ENCODE peak calls at places on chromosomes 16 and 17, in seven cellular contexts. O is IMR-90, Q is H9, L is PC-9, S is K562, Z is MM.1S, X is neural progenitor cell. W is an unnamed sample.

GRCh38 chr17:50564916-50565315 is 4.4 kb downstream of the CACNA1G start:
- DNase-seq in O (peak), Q (no peak), L (no peak), S (no peak), Z (no peak), X (no peak), W (peak)

GRCh38 chr17:82737981-82738877 is 2.8 kb downstream of the FN3K start:
- DNase-seq in O (peak), Q (no peak), L (no peak), S (peak), Z (no peak), X (no peak), W (peak)

GRCh38 chr17:36085710-36086268 is 4.2 kb downstream of the CCL3 start:
- DNase-seq in O (no peak), Q (no peak), L (no peak), S (no peak), Z (no peak), X (no peak), W (no peak)

GRCh38 chr16:86953631-86954465 is 363.3 kb downstream of the C16orf95 start:
- DNase-seq in O (no peak), Q (peak), L (no peak), S (no peak), Z (no peak), X (peak), W (no peak)

GRCh38 chr17:74177018-74177450 is 26.4 kb upstream of the RPL38 start:
- DNase-seq in O (peak), Q (no peak), L (no peak), S (no peak), Z (no peak), X (no peak), W (no peak)

GRCh38 chr17:48037036-48037881 is at the start of gene COPZ2:
- DNase-seq in O (peak), Q (peak), L (no peak), S (no peak), Z (peak), X (peak), W (peak)

GRCh38 chr16:30357085-30357714 is 2.1 kb upstream of the CD2BP2 start:
- DNase-seq in O (peak), Q (no peak), L (no peak), S (no peak), Z (no peak), X (no peak), W (peak)

GRCh38 chr16:47904691-47905090 is 251.1 kb downstream of the ABCC12 start:
- DNase-seq in O (no peak), Q (no peak), L (no peak), S (no peak), Z (no peak), X (no peak), W (no peak)

GRCh38 chr16:1809281-1809801 is 15.8 kb upstream of the IGFALS start:
- DNase-seq in O (no peak), Q (peak), L (no peak), S (peak), Z (no peak), X (peak), W (peak)

GRCh38 chr16:1810106-1810505 is 16.5 kb downstream of the HAGH start:
- DNase-seq in O (no peak), Q (no peak), L (no peak), S (no peak), Z (no peak), X (no peak), W (no peak)

GRCh38 chr16:1810536-1810935 is 16.1 kb downstream of the HAGH start:
- DNase-seq in O (no peak), Q (no peak), L (no peak), S (no peak), Z (no peak), X (no peak), W (no peak)

GRCh38 chr16:1815461-1815860 is 11.2 kb downstream of the HAGH start:
- DNase-seq in O (no peak), Q (no peak), L (no peak), S (no peak), Z (no peak), X (no peak), W (no peak)

DNA sequence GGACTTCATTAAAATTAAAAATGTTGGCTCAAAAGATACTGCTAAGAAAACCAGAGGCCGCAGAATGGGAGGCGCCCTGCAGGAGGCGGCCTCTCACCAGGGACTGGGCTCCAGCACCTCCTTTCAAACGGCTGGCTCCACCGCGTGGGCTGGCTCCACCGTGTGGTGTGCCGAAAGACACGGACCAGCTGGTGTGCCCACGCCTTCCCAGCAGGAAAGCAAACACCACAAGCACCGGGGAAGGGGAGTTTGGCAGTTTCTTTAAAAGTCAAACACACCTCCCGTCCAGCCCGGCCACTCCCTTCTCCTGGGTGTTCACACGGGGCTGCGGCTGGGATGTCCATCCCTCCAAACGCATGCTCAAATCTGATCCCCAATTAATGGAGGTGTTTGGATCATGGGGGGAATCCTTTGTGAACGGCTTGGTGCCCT is 13.9 kb downstream of the HAGH start:
- DNase-seq in O (peak), Q (peak), L (no peak), S (peak), Z (no peak), X (peak), W (peak)
- H2AFZ ChIP-seq in O (peak), Q (no peak), L (no peak), S (peak), Z (no peak), X (no peak), W (no peak)

GRCh38 chr17:60443713-60444112 is 21.4 kb downstream of the CHCT1 start:
- DNase-seq in O (no peak), Q (no peak), L (no peak), S (no peak), Z (no peak), X (no peak), W (no peak)
- H3K27ac ChIP-seq in O (no peak), Q (no peak), L (no peak), S (no peak), Z (no peak), X (peak), W (no peak)

GRCh38 chr17:58365185-58365979 is 13.4 kb upstream of the SUPT4H1 start:
- DNase-seq in O (no peak), Q (no peak), L (no peak), S (no peak), Z (no peak), X (no peak), W (no peak)
- H2AFZ ChIP-seq in O (no peak), Q (no peak), L (no peak), S (peak), Z (no peak), X (peak), W (no peak)

GRCh38 chr16:4920826-4921225 is 16.1 kb downstream of the PPL start:
- DNase-seq in O (peak), Q (no peak), L (no peak), S (no peak), Z (no peak), X (no peak), W (no peak)

GRCh38 chr16:4925791-4926190 is 11.2 kb downstream of the PPL start:
- DNase-seq in O (no peak), Q (no peak), L (no peak), S (no peak), Z (no peak), X (no peak), W (no peak)

GRCh38 chr16:4923853-4924252 is 13.1 kb downstream of the PPL start:
- DNase-seq in O (no peak), Q (no peak), L (no peak), S (no peak), Z (no peak), X (no peak), W (no peak)

GRCh38 chr16:4924593-4925378 is 12.2 kb downstream of the PPL start:
- DNase-seq in O (no peak), Q (peak), L (peak), S (no peak), Z (no peak), X (peak), W (peak)

GRCh38 chr16:4922721-4923342 is 14.1 kb downstream of the PPL start:
- DNase-seq in O (no peak), Q (no peak), L (no peak), S (no peak), Z (no peak), X (no peak), W (no peak)
- H3K27ac ChIP-seq in O (no peak), Q (no peak), L (no peak), S (no peak), Z (no peak), X (no peak), W (peak)